ENCODE peak calls at places on chromosomes 6 and 20, in four cellular contexts. W is A549, B is IMR-90, N is HepG2. S is an unnamed sample.
A peak's percentile ranks its signal among the peaks of the same experiment; 100 is the strongest.

GRCh38 chr6:154908723-154909122 is 86.4 kb upstream of the TIAM2 start:
- DNase-seq in W (no peak), B (no peak), N (no peak), S (no peak)

GRCh38 chr6:68876792-68877493 is 241.9 kb downstream of the ADGRB3 start:
- DNase-seq in W (no peak), B (peak; percentile 4), N (peak; percentile 3), S (peak; percentile 11)

GRCh38 chr20:11207749-11208502 is 534.1 kb upstream of the JAG1 start:
- DNase-seq in W (peak; percentile 72), B (peak; percentile 44), N (peak; percentile 76), S (no peak)

GRCh38 chr6:25535302-25536225 is 116.5 kb upstream of the SCGN start:
- DNase-seq in W (no peak), B (no peak), N (no peak), S (no peak)

GRCh38 chr6:163335671-163336545 is 78.6 kb upstream of the QKI start:
- DNase-seq in W (no peak), B (peak; percentile 8), N (no peak), S (no peak)

GRCh38 chr6:9848094-9848493 is 566.8 kb downstream of the TFAP2A start:
- DNase-seq in W (no peak), B (peak; percentile 39), N (no peak), S (no peak)

GRCh38 chr20:760751-761417 is 7.4 kb downstream of the SLC52A3 start:
- DNase-seq in W (peak; percentile 47), B (no peak), N (peak; percentile 52), S (peak; percentile 90)

GRCh38 chr20:36950432-36951197 is 893 bp downstream of the SAMHD1 start:
- DNase-seq in W (peak; percentile 38), B (peak; percentile 22), N (no peak), S (peak; percentile 42)

GRCh38 chr6:148329568-148330299 is 12.9 kb upstream of the SASH1 start:
- DNase-seq in W (no peak), B (peak; percentile 89), N (no peak), S (no peak)

GRCh38 chr6:166655251-166655650 is 28.2 kb upstream of the RPS6KA2 start:
- DNase-seq in W (no peak), B (no peak), N (peak; percentile 15), S (no peak)

GRCh38 chr6:72864799-72865198 is 242.9 kb downstream of the KCNQ5 start:
- DNase-seq in W (no peak), B (no peak), N (no peak), S (no peak)

GRCh38 chr20:14361509-14362179 is 24.2 kb upstream of the FLRT3 start:
- DNase-seq in W (no peak), B (no peak), N (no peak), S (no peak)

GRCh38 chr6:168903638-168904345 is 349.9 kb downstream of the THBS2 start:
- DNase-seq in W (no peak), B (no peak), N (no peak), S (no peak)

GRCh38 chr6:34243131-34243771 is 5.6 kb downstream of the SMIM29 start:
- DNase-seq in W (no peak), B (peak; percentile 77), N (no peak), S (peak; percentile 0)

GRCh38 chr6:18632670-18633410 is 245.7 kb downstream of the RNF144B start:
- DNase-seq in W (no peak), B (peak; percentile 7), N (peak; percentile 32), S (no peak)

GRCh38 chr6:1868561-1869261 is 259.0 kb downstream of the FOXC1 start:
- DNase-seq in W (no peak), B (no peak), N (no peak), S (no peak)

GRCh38 chr6:168129292-168130167 is 50.5 kb upstream of the FRMD1 start:
- DNase-seq in W (no peak), B (no peak), N (no peak), S (no peak)

GRCh38 chr6:80181352-80182081 is 75.0 kb downstream of the BCKDHB start:
- DNase-seq in W (no peak), B (no peak), N (no peak), S (no peak)

GRCh38 chr6:112429226-112429625 is 82.1 kb downstream of the RFPL4B start:
- DNase-seq in W (no peak), B (peak; percentile 53), N (no peak), S (no peak)

DNA sequence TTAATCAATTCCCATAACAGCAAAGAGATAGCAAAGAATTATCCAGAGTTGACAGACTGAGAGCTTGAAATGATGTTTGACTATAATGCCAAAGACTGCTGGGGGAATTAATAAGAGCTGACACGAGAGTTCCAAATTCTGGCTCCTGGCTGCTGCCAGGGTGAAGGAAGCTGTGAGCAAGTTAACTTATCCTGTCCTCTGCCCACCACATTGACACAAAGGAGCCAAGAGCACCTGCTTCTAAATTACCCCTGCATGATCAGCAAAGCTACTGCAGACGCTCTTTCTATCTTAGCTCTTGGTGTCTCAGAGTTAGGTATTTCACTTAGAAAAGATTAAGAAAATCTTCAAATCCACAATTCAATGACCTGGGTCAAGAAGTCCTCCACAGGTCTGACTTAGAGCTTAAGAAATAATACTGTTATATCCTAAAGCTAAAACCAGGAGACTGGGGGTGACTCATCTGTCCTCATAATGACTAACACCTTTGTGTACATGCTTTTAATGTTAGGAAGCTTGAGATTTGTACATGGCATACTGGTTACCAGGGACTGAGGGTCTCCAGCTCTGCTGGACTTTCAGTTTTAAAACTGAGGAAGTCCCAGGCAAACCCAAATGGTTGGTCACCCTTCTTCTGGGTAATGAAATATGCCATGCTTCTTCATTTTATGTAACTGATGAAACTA is 13.2 kb upstream of the FRK start:
- DNase-seq in W (peak; percentile 14), B (peak; percentile 87), N (peak; percentile 75), S (no peak)
- TF ChIP-seq BHLHE40 in W (no peak), B (peak; percentile 49), N (no peak), S (no peak)

GRCh38 chr6:16253399-16254144 is 15.2 kb downstream of the GMPR start:
- DNase-seq in W (no peak), B (no peak), N (no peak), S (no peak)

GRCh38 chr6:16251706-16252105 is 13.3 kb downstream of the GMPR start:
- DNase-seq in W (no peak), B (no peak), N (no peak), S (no peak)

GRCh38 chr6:16252696-16253299 is 14.4 kb downstream of the GMPR start:
- DNase-seq in W (no peak), B (no peak), N (no peak), S (no peak)

GRCh38 chr6:16248271-16248670 is 9.9 kb downstream of the GMPR start:
- DNase-seq in W (no peak), B (no peak), N (no peak), S (no peak)

GRCh38 chr6:16249971-16250370 is 11.6 kb downstream of the GMPR start:
- DNase-seq in W (no peak), B (no peak), N (peak; percentile 45), S (no peak)
- TF ChIP-seq BHLHE40 in W (no peak), B (no peak), N (no peak), S (no peak)

GRCh38 chr6:36323062-36323461 is 13.6 kb downstream of the BNIP5 start:
- DNase-seq in W (no peak), B (no peak), N (no peak), S (no peak)
- TF ChIP-seq BHLHE40 in W (no peak), B (no peak), N (no peak), S (no peak)

GRCh38 chr6:106997392-106998257 is 23.1 kb upstream of the CD24 start:
- DNase-seq in W (peak; percentile 49), B (peak; percentile 51), N (peak; percentile 74), S (peak; percentile 76)
- TF ChIP-seq BHLHE40 in W (no peak), B (no peak), N (no peak), S (no peak)

GRCh38 chr20:32205502-32206382 is 1.8 kb downstream of the PLAGL2 start:
- DNase-seq in W (no peak), B (peak; percentile 41), N (no peak), S (no peak)

GRCh38 chr20:32208499-32209154 is 947 bp downstream of the POFUT1 start:
- DNase-seq in W (no peak), B (no peak), N (no peak), S (no peak)

GRCh38 chr20:32206383-32207210 is 946 bp downstream of the PLAGL2 start:
- DNase-seq in W (no peak), B (no peak), N (no peak), S (no peak)

GRCh38 chr20:32207626-32208498 is at the start of the genes PLAGL2 and POFUT1:
- DNase-seq in W (peak; percentile 96), B (peak; percentile 82), N (peak; percentile 82), S (peak; percentile 99)

DNA sequence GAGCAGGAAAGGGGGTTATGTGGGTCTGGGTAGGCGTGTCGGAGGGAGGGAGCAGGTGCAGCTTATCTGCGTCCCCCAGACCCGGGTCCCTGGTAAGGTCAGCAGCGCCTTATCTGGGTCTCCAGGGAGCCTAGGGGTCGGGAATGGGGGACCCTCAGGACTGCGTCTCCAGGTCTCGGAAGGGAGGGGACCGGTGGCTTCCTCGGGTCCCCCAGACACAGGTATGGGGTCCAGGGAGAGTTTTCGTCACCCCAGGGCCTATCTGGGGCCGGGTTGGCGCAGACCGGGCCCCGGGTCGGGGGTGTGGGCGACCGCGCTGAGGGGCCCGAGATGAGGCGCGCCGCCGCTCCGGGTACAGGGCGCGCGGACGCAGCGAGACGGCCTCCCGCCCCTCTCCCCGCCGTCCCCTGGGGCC is 325 bp downstream of the PLAGL2 start:
- DNase-seq in W (peak; percentile 18), B (no peak), N (no peak), S (peak; percentile 18)
- TF ChIP-seq BHLHE40 in W (no peak), B (no peak), N (no peak), S (no peak)

GRCh38 chr6:140538926-140539325 is 1164.5 kb upstream of the CITED2 start:
- DNase-seq in W (no peak), B (peak; percentile 19), N (no peak), S (no peak)

GRCh38 chr6:140537211-140537610 is 1162.8 kb upstream of the CITED2 start:
- DNase-seq in W (no peak), B (peak; percentile 7), N (no peak), S (no peak)

GRCh38 chr6:140535511-140535910 is 1161.1 kb upstream of the CITED2 start:
- DNase-seq in W (no peak), B (no peak), N (no peak), S (no peak)

GRCh38 chr6:140540743-140541142 is 1166.3 kb upstream of the CITED2 start:
- DNase-seq in W (no peak), B (no peak), N (no peak), S (no peak)

GRCh38 chr6:140537834-140538680 is 1163.6 kb upstream of the CITED2 start:
- DNase-seq in W (peak; percentile 3), B (peak; percentile 98), N (peak; percentile 66), S (peak; percentile 18)
- TF ChIP-seq BHLHE40 in W (no peak), B (peak; percentile 32), N (no peak), S (no peak)

GRCh38 chr6:118128755-118129154 is 221.7 kb downstream of the SLC35F1 start:
- DNase-seq in W (no peak), B (no peak), N (no peak), S (no peak)

GRCh38 chr6:118134257-118134656 is 227.2 kb downstream of the SLC35F1 start:
- DNase-seq in W (no peak), B (no peak), N (no peak), S (no peak)
- TF ChIP-seq BHLHE40 in W (no peak), B (no peak), N (no peak), S (no peak)

GRCh38 chr20:23655551-23656211 is 17.9 kb upstream of the CST3 start:
- DNase-seq in W (no peak), B (no peak), N (no peak), S (no peak)
- TF ChIP-seq BHLHE40 in W (no peak), B (no peak), N (no peak), S (no peak)